ENCODE peak calls at places on chromosomes 3 and 15, in four cellular contexts. L is IMR-90, W is A549, H is K562. D is an unnamed sample.
A peak's percentile ranks its signal among the peaks of the same experiment; 100 is the strongest.

GRCh38 chr3:99869621-99870020 is 52.0 kb downstream of the CMSS1 start:
- DNase-seq in H (no peak), L (no peak), W (no peak), D (no peak)

GRCh38 chr3:23055733-23056376 is 147.3 kb upstream of the UBE2E2 start:
- DNase-seq in L (peak; percentile 76), W (no peak), H (no peak), D (no peak)

GRCh38 chr15:59200560-59200959 is 6.1 kb upstream of the LDHAL6B start:
- DNase-seq in H (no peak), W (no peak), L (peak; percentile 38), D (no peak)

GRCh38 chr3:108838411-108838810 is 15.8 kb downstream of the TRAT1 start:
- DNase-seq in L (no peak), H (no peak), W (no peak), D (no peak)

GRCh38 chr3:64462203-64463120 is 225.3 kb downstream of the ADAMTS9 start:
- DNase-seq in W (no peak), H (no peak), L (peak; percentile 93), D (no peak)

GRCh38 chr3:46671541-46672348 is 21.7 kb downstream of the ALS2CL start:
- DNase-seq in L (no peak), H (no peak), W (no peak), D (no peak)

GRCh38 chr3:129230311-129231019 is 18.9 kb upstream of the COPG1 start:
- DNase-seq in W (peak; percentile 79), L (peak; percentile 90), H (peak; percentile 25), D (peak; percentile 68)

GRCh38 chr3:20648921-20649381 is 462.9 kb upstream of the SGO1 start:
- DNase-seq in W (no peak), H (no peak), L (peak; percentile 33), D (no peak)

GRCh38 chr3:177195941-177196472 is 1.3 kb downstream of the TBL1XR1 start:
- DNase-seq in W (no peak), L (no peak), H (no peak), D (no peak)

GRCh38 chr3:12879191-12879815 is 37.9 kb upstream of the RPL32 start:
- DNase-seq in L (no peak), W (no peak), H (no peak), D (no peak)

GRCh38 chr3:5690904-5691532 is 503.5 kb downstream of the EDEM1 start:
- DNase-seq in L (no peak), H (no peak), W (no peak), D (no peak)

GRCh38 chr15:40763801-40764765 is at the start of gene GCHFR:
- DNase-seq in W (peak; percentile 73), L (peak; percentile 47), H (peak; percentile 93), D (peak; percentile 83)

GRCh38 chr3:107987036-107987557 is 103.7 kb downstream of the CD47 start:
- DNase-seq in L (peak; percentile 98), H (no peak), W (peak; percentile 83), D (peak; percentile 46)

GRCh38 chr15:71802770-71803169 is 7.6 kb upstream of the NR2E3 start:
- DNase-seq in L (no peak), H (peak; percentile 64), W (no peak), D (no peak)

GRCh38 chr3:62246094-62246493 is 127.3 kb downstream of the FEZF2 start:
- DNase-seq in W (no peak), L (no peak), H (no peak), D (no peak)

GRCh38 chr3:14532691-14533456 is 7.3 kb downstream of the GRIP2 start:
- DNase-seq in L (no peak), W (no peak), H (peak; percentile 87), D (peak; percentile 9)

GRCh38 chr15:82830427-82831173 is 21.2 kb downstream of the WHAMM start:
- DNase-seq in H (no peak), L (no peak), W (no peak), D (no peak)

GRCh38 chr15:73991260-73991659 is 835 bp downstream of the STOML1 start:
- DNase-seq in W (no peak), L (no peak), H (no peak), D (no peak)

GRCh38 chr3:8962226-8962861 is 928 bp downstream of the RAD18 start:
- DNase-seq in W (no peak), L (peak; percentile 16), H (no peak), D (no peak)

GRCh38 chr3:188742755-188743549 is 428.8 kb upstream of the TPRG1 start:
- DNase-seq in H (no peak), L (no peak), W (no peak), D (no peak)

GRCh38 chr3:109685084-109686079 is 348.0 kb upstream of the DPPA4 start:
- DNase-seq in H (no peak), W (peak; percentile 88), L (peak; percentile 99), D (no peak)

GRCh38 chr3:171101982-171102610 is 75.6 kb upstream of the SLC2A2 start:
- DNase-seq in H (no peak), W (no peak), L (peak; percentile 81), D (no peak)

GRCh38 chr3:47024932-47025331 is 45.5 kb downstream of the NBEAL2 start:
- DNase-seq in L (peak; percentile 59), H (no peak), W (no peak), D (no peak)

GRCh38 chr15:94272251-94272898 is 41.0 kb downstream of the MCTP2 start:
- DNase-seq in W (no peak), H (no peak), L (no peak), D (no peak)
- TF ChIP-seq MAZ in W (no peak), H (no peak), L (no peak), D (no peak)

DNA sequence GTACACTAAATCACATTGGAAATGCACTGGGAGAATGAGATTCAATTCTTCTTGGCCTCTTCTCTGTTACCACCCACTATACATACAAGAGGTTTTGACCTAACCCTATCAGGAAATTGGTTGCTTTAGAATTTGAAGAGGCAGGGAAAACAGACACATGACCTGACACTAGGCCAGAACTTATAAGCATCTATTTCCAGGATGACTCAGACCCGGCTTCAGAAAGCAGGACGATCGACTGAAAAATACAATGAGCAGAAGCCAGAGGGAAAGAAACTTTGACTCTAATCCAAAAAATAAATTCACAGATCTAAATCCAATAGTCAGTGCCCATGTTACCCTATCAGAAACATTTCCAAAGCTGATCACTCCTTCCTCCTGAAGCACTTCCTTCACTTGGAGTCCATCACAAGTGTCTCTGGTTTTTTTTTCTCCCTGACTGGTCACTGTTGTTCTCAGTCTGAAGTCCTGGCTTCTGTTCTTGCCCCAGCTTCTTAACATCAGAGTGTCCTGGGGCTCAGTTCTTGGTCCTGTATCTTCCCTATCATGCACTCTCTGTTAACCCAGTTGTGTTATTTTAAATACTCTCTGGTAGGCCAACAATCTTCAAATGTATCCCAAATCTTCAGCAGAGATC is 133.6 kb downstream of the P2RY1 start:
- DNase-seq in H (peak; percentile 8), L (no peak), W (peak; percentile 46), D (no peak)
- TF ChIP-seq MAZ in H (no peak), L (no peak), W (no peak), D (no peak)

DNA sequence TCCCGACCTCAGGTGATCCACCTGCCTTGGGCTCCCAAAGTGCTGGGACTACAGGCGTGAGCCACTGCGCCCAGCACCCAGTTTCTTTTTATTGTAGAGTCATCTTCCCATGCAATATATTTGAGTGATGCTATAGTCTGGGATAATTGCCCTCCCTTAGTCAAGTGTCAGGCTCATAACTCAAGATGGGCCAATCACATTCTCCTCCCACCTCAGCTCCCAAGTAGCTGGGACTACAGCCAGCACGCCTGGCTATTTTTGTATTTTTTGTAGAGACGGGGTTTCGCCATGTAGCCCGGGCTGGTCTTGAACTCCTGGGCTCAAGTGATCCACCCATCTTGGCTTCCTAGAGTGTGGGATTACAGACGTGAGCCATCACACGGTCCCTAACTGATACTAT is 15.2 kb upstream of the PTPN9 start:
- DNase-seq in H (no peak), W (no peak), L (no peak), D (no peak)
- TF ChIP-seq MAZ in H (no peak), W (no peak), L (no peak), D (no peak)

DNA sequence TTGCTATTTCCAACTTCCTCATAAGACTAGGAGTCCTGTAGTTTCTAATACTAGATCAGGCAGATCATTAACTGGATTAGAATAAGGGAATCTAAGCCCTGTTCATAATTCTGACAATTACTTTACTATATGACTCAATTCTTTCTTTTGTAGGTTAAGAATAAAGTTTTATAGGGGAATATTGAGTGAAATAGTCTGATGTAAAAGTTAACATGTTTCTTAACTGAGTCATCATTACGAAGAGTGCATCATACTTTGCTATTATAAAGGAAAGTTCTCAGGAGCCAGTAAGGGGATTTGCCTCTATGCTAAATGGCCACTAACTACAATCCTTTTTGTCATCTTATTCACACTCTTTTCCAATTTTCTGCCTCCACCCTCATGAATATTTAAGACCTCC is 63.1 kb downstream of the POLQ start:
- DNase-seq in H (no peak), L (peak; percentile 91), W (peak; percentile 34), D (no peak)
- TF ChIP-seq MAZ in H (no peak), L (no peak), W (no peak), D (no peak)

GRCh38 chr3:156547637-156548036 is 7.3 kb downstream of the SSR3 start:
- DNase-seq in H (no peak), W (no peak), L (peak; percentile 56), D (no peak)
- TF ChIP-seq MAZ in H (no peak), W (no peak), L (no peak), D (no peak)

GRCh38 chr3:156749244-156749643 is 74.9 kb downstream of the TIPARP start:
- DNase-seq in L (peak; percentile 64), W (no peak), H (no peak), D (peak; percentile 50)
- TF ChIP-seq MAZ in L (no peak), W (no peak), H (no peak), D (no peak)

DNA sequence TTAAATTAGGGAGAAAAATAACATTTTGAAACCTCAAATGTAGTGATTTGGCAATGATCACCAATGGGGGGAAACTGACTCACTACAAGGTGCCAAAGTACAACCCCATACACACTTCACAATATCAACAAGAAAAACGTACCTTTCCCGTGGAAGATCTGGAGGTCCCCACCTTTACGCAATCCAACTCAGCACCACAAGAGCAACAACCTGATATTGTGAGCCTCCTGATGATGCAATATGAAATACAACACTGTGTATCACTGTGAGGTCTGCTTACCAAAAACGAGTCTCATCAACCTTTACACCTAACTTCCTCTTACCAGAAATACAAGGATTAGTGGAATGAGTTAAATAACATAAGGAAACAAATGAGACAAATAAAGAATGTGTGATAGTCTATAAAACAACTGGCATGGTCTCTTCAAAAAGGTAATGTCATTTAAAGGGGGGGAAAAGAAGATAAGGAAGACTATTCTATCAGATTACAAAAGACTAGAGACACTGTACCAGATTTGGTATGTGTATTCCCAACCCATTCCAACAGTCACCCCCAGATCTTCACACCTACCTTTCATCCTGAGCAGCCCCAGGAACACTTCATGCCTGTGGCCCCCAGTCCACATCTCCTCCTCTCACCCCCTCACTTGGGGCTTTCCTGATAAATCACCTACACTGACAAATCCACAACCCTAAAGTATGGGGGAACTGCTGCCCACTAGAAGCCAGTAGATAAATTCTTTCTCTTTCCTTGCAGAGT is 27.7 kb downstream of the DLG1 start:
- DNase-seq in H (no peak), L (peak; percentile 29), W (no peak), D (peak; percentile 70)
- TF ChIP-seq MAZ in H (no peak), L (no peak), W (no peak), D (no peak)